ENCODE peak calls at places on chromosomes 13 and 19, in six cellular contexts. Y, U, D, K, N and L are unnamed samples.

GRCh38 chr13:112603641-112604220 is 15.8 kb upstream of the TUBGCP3 start:
- DNase-seq in Y (no peak), U (no peak), D (no peak), K (peak), N (no peak), L (no peak)

GRCh38 chr13:97125051-97125809 is 96.9 kb upstream of the MBNL2 start:
- DNase-seq in Y (peak), U (peak), D (peak), K (peak), N (no peak), L (peak)

GRCh38 chr19:55464669-55465068 is at the start of gene C19orf85:
- DNase-seq in Y (no peak), U (no peak), D (no peak), K (no peak), N (no peak), L (no peak)

GRCh38 chr13:112813552-112813951 is 123.7 kb downstream of the ATP11A start:
- DNase-seq in Y (no peak), U (no peak), D (no peak), K (no peak), N (no peak), L (no peak)

GRCh38 chr19:8322638-8322997 is 1.3 kb downstream of the RPS28 start:
- DNase-seq in Y (no peak), U (no peak), D (no peak), K (no peak), N (no peak), L (no peak)

GRCh38 chr13:94657167-94657566 is 55.2 kb downstream of the SOX21 start:
- DNase-seq in Y (no peak), U (no peak), D (no peak), K (peak), N (no peak), L (no peak)

GRCh38 chr13:88887045-88887662 is 1216.0 kb downstream of the SLITRK5 start:
- DNase-seq in Y (no peak), U (peak), D (no peak), K (no peak), N (no peak), L (no peak)

GRCh38 chr19:29623726-29624488 is 17.8 kb downstream of the POP4 start:
- DNase-seq in Y (no peak), U (no peak), D (no peak), K (no peak), N (peak), L (no peak)

GRCh38 chr19:49552749-49553148 is 24.9 kb downstream of the RCN3 start:
- DNase-seq in Y (no peak), U (no peak), D (no peak), K (no peak), N (no peak), L (no peak)

GRCh38 chr19:29299416-29300380 is 86.7 kb upstream of the UQCRFS1 start:
- DNase-seq in Y (no peak), U (no peak), D (no peak), K (no peak), N (no peak), L (no peak)

GRCh38 chr19:9566729-9567128 is 17.6 kb downstream of the ZNF121 start:
- DNase-seq in Y (no peak), U (no peak), D (no peak), K (no peak), N (no peak), L (no peak)
- TF ChIP-seq CTCF in Y (no peak), U (peak), D (no peak), K (peak), N (no peak), L (no peak)

GRCh38 chr13:82847595-82847994 is 1034.7 kb downstream of the SLITRK1 start:
- DNase-seq in Y (no peak), U (no peak), D (no peak), K (no peak), N (no peak), L (no peak)
- TF ChIP-seq CTCF in Y (no peak), U (peak), D (no peak), K (no peak), N (no peak), L (peak)

DNA sequence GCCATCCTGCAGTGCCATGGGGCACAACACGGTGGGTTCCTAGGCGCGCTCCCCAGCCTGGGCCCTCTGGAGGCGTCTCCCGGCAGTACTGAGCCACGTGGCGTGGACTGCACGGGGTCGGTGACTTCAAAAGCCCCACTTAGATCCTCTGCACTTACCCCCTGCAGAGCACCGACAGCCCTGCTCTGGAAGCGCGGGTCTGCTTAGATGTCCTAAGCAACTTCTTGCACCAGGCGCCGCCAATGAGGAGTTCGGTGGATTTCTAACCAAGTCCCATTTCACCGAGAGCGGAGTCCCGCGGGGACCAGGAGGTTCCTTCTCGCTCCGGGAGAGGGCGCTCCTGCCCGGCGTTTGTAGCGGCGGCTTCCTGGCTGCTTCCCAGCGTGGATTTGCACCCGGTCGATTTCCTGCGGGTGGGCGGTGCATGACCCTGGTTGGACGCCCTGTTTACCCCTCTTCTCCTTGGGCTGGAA is 25.2 kb upstream of the ZNF845 start:
- DNase-seq in Y (no peak), U (peak), D (no peak), K (no peak), N (no peak), L (no peak)
- TF ChIP-seq CTCF in Y (no peak), U (peak), D (peak), K (peak), N (peak), L (no peak)

GRCh38 chr19:3275583-3276340 is 51.3 kb downstream of the CELF5 start:
- DNase-seq in Y (peak), U (peak), D (peak), K (peak), N (peak), L (peak)
- TF ChIP-seq CTCF in Y (no peak), U (no peak), D (no peak), K (peak), N (no peak), L (peak)

GRCh38 chr19:24127601-24128000 is 40.6 kb downstream of the ZNF254 start:
- DNase-seq in Y (no peak), U (no peak), D (no peak), K (no peak), N (no peak), L (no peak)
- TF ChIP-seq CTCF in Y (no peak), U (no peak), D (no peak), K (no peak), N (no peak), L (no peak)

DNA sequence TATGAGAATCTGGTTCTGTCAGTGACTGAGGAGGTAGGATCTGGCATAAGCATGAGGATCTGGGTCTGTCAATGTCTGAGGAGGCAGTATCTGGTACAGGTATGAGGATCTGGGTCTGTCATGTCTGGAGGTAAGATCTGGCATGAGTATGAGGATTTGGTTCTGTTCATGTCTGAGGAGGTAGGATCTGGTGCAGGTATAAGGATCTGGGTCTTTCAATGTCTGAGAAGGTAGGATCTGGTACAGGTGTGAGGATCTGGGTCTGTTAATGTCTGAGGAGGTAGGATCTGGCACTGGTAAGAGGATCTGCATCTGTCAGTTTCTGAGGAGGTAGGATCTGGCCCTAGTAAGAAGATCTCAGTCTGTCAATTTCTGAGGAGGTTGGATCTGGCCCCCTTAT is 12.4 kb upstream of the PDCD2L start:
- DNase-seq in Y (no peak), U (no peak), D (no peak), K (no peak), N (no peak), L (peak)
- TF ChIP-seq CTCF in Y (no peak), U (no peak), D (no peak), K (no peak), N (no peak), L (no peak)

GRCh38 chr19:547117-547516 is 3.3 kb downstream of the GZMM start:
- DNase-seq in Y (no peak), U (no peak), D (no peak), K (no peak), N (no peak), L (no peak)
- TF ChIP-seq CTCF in Y (no peak), U (no peak), D (no peak), K (no peak), N (no peak), L (no peak)

DNA sequence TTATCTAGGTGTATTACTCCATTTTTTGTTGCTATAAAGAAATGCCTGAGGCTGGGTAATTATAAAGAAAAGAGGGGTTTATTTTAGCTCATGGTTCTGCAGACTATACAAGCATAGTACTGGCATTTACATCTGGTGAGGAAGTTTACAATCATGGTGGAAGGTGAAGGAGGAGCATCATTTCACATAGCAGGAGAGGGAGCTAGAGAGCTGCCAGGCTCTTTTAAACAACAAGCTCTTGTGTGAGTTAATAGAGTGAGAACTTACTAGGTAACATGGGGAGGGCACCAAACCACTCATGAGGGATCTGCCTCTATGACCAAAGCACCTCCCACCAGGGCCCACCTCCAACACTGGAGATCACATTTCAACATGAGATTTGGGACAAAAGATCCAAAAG is 221.7 kb upstream of the GPC6 start:
- DNase-seq in Y (no peak), U (peak), D (no peak), K (no peak), N (no peak), L (no peak)
- TF ChIP-seq CTCF in Y (no peak), U (peak), D (no peak), K (peak), N (no peak), L (no peak)